ENCODE peak calls at places on chromosomes 11 and 22, in six cellular contexts. One of them, this sample, is unnamed.

GRCh38 chr11:20388096-20389055 is 860 bp downstream of the PRMT3 start:
- DNase-seq in NCI-H1105 treated with DMSO at 0.1 percent for 48 hours: peak
- DNase-seq in T-helper 2 cell: no peak
- DNase-seq in mucosa of gallbladder: no peak
- DNase-seq in spleen: no peak
- DNase-seq in HS-5: no peak
- DNase-seq in this sample: peak

GRCh38 chr11:41414771-41415440 is 44.5 kb downstream of the LRRC4C start:
- DNase-seq in NCI-H1105 treated with DMSO at 0.1 percent for 48 hours: peak
- DNase-seq in T-helper 2 cell: no peak
- DNase-seq in mucosa of gallbladder: no peak
- DNase-seq in spleen: no peak
- DNase-seq in HS-5: no peak
- DNase-seq in this sample: no peak

GRCh38 chr22:45996241-45997076 is 19.5 kb upstream of the WNT7B start:
- DNase-seq in NCI-H1105 treated with DMSO at 0.1 percent for 48 hours: no peak
- DNase-seq in T-helper 2 cell: no peak
- DNase-seq in mucosa of gallbladder: no peak
- DNase-seq in spleen: peak
- DNase-seq in HS-5: no peak
- DNase-seq in this sample: no peak

GRCh38 chr11:35216962-35217667 is 78.1 kb downstream of the CD44 start:
- DNase-seq in NCI-H1105 treated with DMSO at 0.1 percent for 48 hours: no peak
- DNase-seq in T-helper 2 cell: no peak
- DNase-seq in mucosa of gallbladder: no peak
- DNase-seq in spleen: no peak
- DNase-seq in HS-5: no peak
- DNase-seq in this sample: no peak

GRCh38 chr22:20268289-20268349 is at the start of gene RTN4R:
- DNase-seq in NCI-H1105 treated with DMSO at 0.1 percent for 48 hours: no peak
- DNase-seq in T-helper 2 cell: no peak
- DNase-seq in mucosa of gallbladder: no peak
- DNase-seq in spleen: no peak
- DNase-seq in HS-5: no peak
- DNase-seq in this sample: no peak

GRCh38 chr11:59221438-59221837 is 8.7 kb upstream of the MPEG1 start:
- DNase-seq in NCI-H1105 treated with DMSO at 0.1 percent for 48 hours: no peak
- DNase-seq in T-helper 2 cell: no peak
- DNase-seq in mucosa of gallbladder: no peak
- DNase-seq in spleen: no peak
- DNase-seq in HS-5: peak
- DNase-seq in this sample: no peak

GRCh38 chr11:128448487-128448886 is 138.9 kb downstream of the ETS1 start:
- DNase-seq in NCI-H1105 treated with DMSO at 0.1 percent for 48 hours: no peak
- DNase-seq in T-helper 2 cell: no peak
- DNase-seq in mucosa of gallbladder: peak
- DNase-seq in spleen: no peak
- DNase-seq in HS-5: peak
- DNase-seq in this sample: peak

GRCh38 chr22:41660416-41660815 is 28.3 kb downstream of the SNU13 start:
- DNase-seq in NCI-H1105 treated with DMSO at 0.1 percent for 48 hours: no peak
- DNase-seq in T-helper 2 cell: no peak
- DNase-seq in mucosa of gallbladder: no peak
- DNase-seq in spleen: no peak
- DNase-seq in HS-5: no peak
- DNase-seq in this sample: no peak

GRCh38 chr11:71563401-71563800 is 2.0 kb upstream of the KRTAP5-10 start:
- DNase-seq in NCI-H1105 treated with DMSO at 0.1 percent for 48 hours: no peak
- DNase-seq in T-helper 2 cell: no peak
- DNase-seq in mucosa of gallbladder: peak
- DNase-seq in spleen: no peak
- DNase-seq in HS-5: peak
- DNase-seq in this sample: peak

GRCh38 chr11:78419327-78419726 is 1.7 kb upstream of the GAB2 start:
- DNase-seq in NCI-H1105 treated with DMSO at 0.1 percent for 48 hours: no peak
- DNase-seq in T-helper 2 cell: no peak
- DNase-seq in mucosa of gallbladder: peak
- DNase-seq in spleen: no peak
- DNase-seq in HS-5: peak
- DNase-seq in this sample: peak

GRCh38 chr11:35525501-35526175 is at the start of gene PAMR1:
- DNase-seq in NCI-H1105 treated with DMSO at 0.1 percent for 48 hours: peak
- DNase-seq in T-helper 2 cell: no peak
- DNase-seq in mucosa of gallbladder: peak
- DNase-seq in spleen: peak
- DNase-seq in HS-5: no peak
- DNase-seq in this sample: no peak

GRCh38 chr11:129723146-129723963 is 92.3 kb upstream of the TMEM45B start:
- DNase-seq in NCI-H1105 treated with DMSO at 0.1 percent for 48 hours: no peak
- DNase-seq in T-helper 2 cell: no peak
- DNase-seq in mucosa of gallbladder: no peak
- DNase-seq in spleen: no peak
- DNase-seq in HS-5: no peak
- DNase-seq in this sample: no peak

GRCh38 chr11:20672575-20672974 is 3.2 kb downstream of the NELL1 start:
- DNase-seq in NCI-H1105 treated with DMSO at 0.1 percent for 48 hours: peak
- DNase-seq in T-helper 2 cell: no peak
- DNase-seq in mucosa of gallbladder: no peak
- DNase-seq in spleen: no peak
- DNase-seq in HS-5: no peak
- DNase-seq in this sample: peak

GRCh38 chr11:94519478-94520084 is 7.3 kb downstream of the C11orf97 start:
- DNase-seq in NCI-H1105 treated with DMSO at 0.1 percent for 48 hours: peak
- DNase-seq in T-helper 2 cell: no peak
- DNase-seq in mucosa of gallbladder: no peak
- DNase-seq in spleen: no peak
- DNase-seq in HS-5: no peak
- DNase-seq in this sample: peak

GRCh38 chr11:69449320-69450063 is 32.0 kb upstream of the LINC01488 start:
- DNase-seq in NCI-H1105 treated with DMSO at 0.1 percent for 48 hours: no peak
- DNase-seq in T-helper 2 cell: no peak
- DNase-seq in mucosa of gallbladder: peak
- DNase-seq in spleen: peak
- DNase-seq in HS-5: no peak
- DNase-seq in this sample: no peak

GRCh38 chr11:75606099-75606498 is 44.0 kb downstream of the SERPINH1 start:
- DNase-seq in NCI-H1105 treated with DMSO at 0.1 percent for 48 hours: no peak
- DNase-seq in T-helper 2 cell: no peak
- DNase-seq in mucosa of gallbladder: no peak
- DNase-seq in spleen: no peak
- DNase-seq in HS-5: no peak
- DNase-seq in this sample: no peak

GRCh38 chr22:23763579-23764331 is 965 bp downstream of the C22orf15 start:
- DNase-seq in NCI-H1105 treated with DMSO at 0.1 percent for 48 hours: no peak
- DNase-seq in T-helper 2 cell: no peak
- DNase-seq in mucosa of gallbladder: no peak
- DNase-seq in spleen: peak
- DNase-seq in HS-5: no peak
- DNase-seq in this sample: no peak

GRCh38 chr11:106331163-106331562 is 253.7 kb downstream of the AASDHPPT start:
- DNase-seq in NCI-H1105 treated with DMSO at 0.1 percent for 48 hours: no peak
- DNase-seq in T-helper 2 cell: no peak
- DNase-seq in mucosa of gallbladder: no peak
- DNase-seq in spleen: no peak
- DNase-seq in HS-5: no peak
- DNase-seq in this sample: no peak

GRCh38 chr22:45286854-45287551 is 2.3 kb downstream of the UPK3A start:
- DNase-seq in NCI-H1105 treated with DMSO at 0.1 percent for 48 hours: no peak
- DNase-seq in T-helper 2 cell: no peak
- DNase-seq in mucosa of gallbladder: no peak
- DNase-seq in spleen: no peak
- DNase-seq in HS-5: no peak
- DNase-seq in this sample: no peak

GRCh38 chr11:23948831-23949230 is 548.0 kb upstream of the LUZP2 start:
- DNase-seq in NCI-H1105 treated with DMSO at 0.1 percent for 48 hours: no peak
- DNase-seq in T-helper 2 cell: no peak
- DNase-seq in mucosa of gallbladder: no peak
- DNase-seq in spleen: no peak
- DNase-seq in HS-5: no peak
- DNase-seq in this sample: no peak

GRCh38 chr11:1762537-1763302 is 1.0 kb downstream of the CTSD start:
- DNase-seq in NCI-H1105 treated with DMSO at 0.1 percent for 48 hours: peak
- DNase-seq in T-helper 2 cell: no peak
- DNase-seq in mucosa of gallbladder: peak
- DNase-seq in spleen: peak
- DNase-seq in HS-5: no peak
- DNase-seq in this sample: peak

GRCh38 chr11:39432929-39433328 is 2026.5 kb downstream of the LRRC4C start:
- DNase-seq in NCI-H1105 treated with DMSO at 0.1 percent for 48 hours: no peak
- DNase-seq in T-helper 2 cell: no peak
- DNase-seq in mucosa of gallbladder: no peak
- DNase-seq in spleen: no peak
- DNase-seq in HS-5: no peak
- DNase-seq in this sample: no peak